ENCODE peak calls at places on chromosomes 12 and 14, in five cellular contexts. B is ELR; A is SW480; R is endothelial cell; X is naive thymus-derived CD8-positive, alpha-beta T cell. C is an unnamed sample.

GRCh38 chr14:55458800-55459577 is 18.6 kb upstream of the TBPL2 start:
- DNase-seq in B (peak), R (no peak), A (no peak), X (no peak), C (peak)

GRCh38 chr12:9127484-9127883 is 11.8 kb upstream of the A2M start:
- DNase-seq in A (no peak), X (no peak), B (no peak), R (no peak), C (no peak)

GRCh38 chr14:39322807-39323206 is 89.1 kb downstream of the MIA2 start:
- DNase-seq in R (no peak), B (peak), X (no peak), A (no peak), C (no peak)

GRCh38 chr14:23438130-23438893 is 2.9 kb upstream of the MYH7 start:
- DNase-seq in X (no peak), B (no peak), A (no peak), R (no peak), C (no peak)

GRCh38 chr12:7512528-7512927 is 9.0 kb upstream of the CD163 start:
- DNase-seq in X (no peak), B (peak), R (no peak), A (peak), C (peak)

GRCh38 chr12:5438671-5439200 is 6.8 kb downstream of the NTF3 start:
- DNase-seq in A (peak), R (no peak), X (no peak), B (no peak), C (peak)

GRCh38 chr14:53011053-53011462 is 60.2 kb upstream of the FERMT2 start:
- DNase-seq in X (no peak), A (peak), R (no peak), B (peak), C (peak)

GRCh38 chr12:56932867-56933266 is 1.3 kb downstream of the SDR9C7 start:
- DNase-seq in R (no peak), X (no peak), B (no peak), A (no peak), C (no peak)

GRCh38 chr14:48586099-48586498 is 910.7 kb upstream of the MDGA2 start:
- DNase-seq in A (no peak), B (no peak), R (no peak), X (no peak), C (no peak)

GRCh38 chr12:103102225-103102744 is 144.8 kb downstream of the ASCL1 start:
- DNase-seq in R (no peak), B (no peak), A (no peak), X (no peak), C (no peak)

GRCh38 chr14:106843951-106844483 is 1317.6 kb downstream of the TMEM121 start:
- DNase-seq in R (no peak), A (peak), B (no peak), X (peak), C (peak)

GRCh38 chr12:105336411-105336810 is 5.9 kb downstream of the C12orf75 start:
- DNase-seq in X (no peak), A (no peak), B (no peak), R (no peak), C (peak)

C was measured in RPMI7951.